ENCODE peak calls at places on chromosomes 3 and 15, in eight cellular contexts. G is ACHN; Z is H7; N is spleen; H is C1 segment of cervical spinal cord; I is CD4-positive, CD25-positive, alpha-beta regulatory T cell; O is sciatic nerve; Q is MG63. R is an unnamed sample.
A peak's percentile ranks its signal among the peaks of the same experiment; 100 is the strongest.

GRCh38 chr15:73748731-73749130 is 4.4 kb downstream of the INSYN1 start:
- DNase-seq in G (no peak), Z (no peak), N (no peak), H (no peak), I (no peak), O (no peak), Q (no peak), R (no peak)

GRCh38 chr3:194072097-194072428 is 63.9 kb upstream of the HES1 start:
- DNase-seq in G (no peak), Z (no peak), N (no peak), H (no peak), I (no peak), O (no peak), Q (peak; percentile 47), R (no peak)

GRCh38 chr3:107884719-107885460 is 205.9 kb downstream of the CD47 start:
- DNase-seq in G (peak; percentile 2), Z (no peak), N (no peak), H (no peak), I (no peak), O (no peak), Q (peak; percentile 28), R (no peak)

GRCh38 chr3:128198313-128198712 is 45.0 kb downstream of the EEFSEC start:
- DNase-seq in G (no peak), Z (no peak), N (no peak), H (no peak), I (no peak), O (no peak), Q (no peak), R (no peak)

GRCh38 chr3:108123326-108123725 is 32.5 kb upstream of the CD47 start:
- DNase-seq in G (no peak), Z (no peak), N (no peak), H (no peak), I (no peak), O (no peak), Q (no peak), R (no peak)

GRCh38 chr3:150515210-150515609 is 31.1 kb downstream of the SERP1 start:
- DNase-seq in G (no peak), Z (no peak), N (no peak), H (no peak), I (no peak), O (no peak), Q (no peak), R (no peak)

GRCh38 chr3:187999821-188000220 is 154.1 kb upstream of the LPP start:
- DNase-seq in G (no peak), Z (no peak), N (no peak), H (no peak), I (peak; percentile 13), O (no peak), Q (no peak), R (peak; percentile 74)

GRCh38 chr3:13235079-13235478 is 161.8 kb upstream of the IQSEC1 start:
- DNase-seq in G (no peak), Z (peak; percentile 68), N (peak; percentile 81), H (no peak), I (no peak), O (no peak), Q (no peak), R (no peak)

GRCh38 chr3:55165704-55166103 is 237.8 kb upstream of the LRTM1 start:
- DNase-seq in G (no peak), Z (no peak), N (no peak), H (no peak), I (no peak), O (no peak), Q (no peak), R (no peak)

GRCh38 chr15:77506311-77507150 is 85.8 kb downstream of the HMG20A start:
- DNase-seq in G (no peak), Z (peak; percentile 73), N (peak; percentile 89), H (no peak), I (no peak), O (peak; percentile 83), Q (no peak), R (no peak)

GRCh38 chr3:123449986-123450474 is 1.1 kb upstream of the ADCY5 start:
- DNase-seq in G (no peak), Z (peak; percentile 87), N (no peak), H (no peak), I (no peak), O (peak; percentile 65), Q (no peak), R (no peak)